ENCODE peak calls at places on chromosomes 11 and 22, in ten cellular contexts. Q is GM12891; H is memory B cell; Y is astrocyte of the spinal cord; R is fibroblast of mammary gland; G is tibial artery; F is left cardiac atrium; M is cardiac muscle cell; K is cardiac fibroblast; Z is stimulated activated CD4-positive, alpha-beta T cell treated with anti-CD3 and anti-CD28 coated beads, TNF-alpha, amount 100 ng/mL, for 1 hour. X is an unnamed sample.

GRCh38 chr22:17866621-17867020 is 92.4 kb upstream of the BID start:
- DNase-seq in H (no peak), Q (no peak), Y (no peak), R (no peak), G (no peak), M (no peak), F (no peak), K (no peak), Z (no peak), X (no peak)

GRCh38 chr11:122375687-122376399 is 259.8 kb upstream of the BLID start:
- DNase-seq in R (peak), Z (no peak), G (no peak), Q (no peak), H (no peak), F (no peak), Y (peak), M (no peak), K (no peak), X (peak)

GRCh38 chr11:40403321-40403720 is 1056.1 kb downstream of the LRRC4C start:
- DNase-seq in Q (no peak), M (no peak), G (no peak), Y (no peak), H (no peak), F (no peak), R (peak), Z (no peak), K (no peak), X (no peak)

GRCh38 chr11:85685131-85685819 is 720 bp downstream of the CCDC89 start:
- DNase-seq in M (peak), R (peak), H (no peak), G (no peak), F (no peak), Z (no peak), Q (no peak), K (peak), Y (no peak), X (no peak)

GRCh38 chr11:108902027-108902469 is 237.2 kb downstream of the DDX10 start:
- DNase-seq in G (no peak), H (no peak), Y (no peak), R (no peak), K (no peak), Z (no peak), F (no peak), Q (no peak), M (no peak), X (no peak)

GRCh38 chr11:118295834-118296454 is 8.6 kb upstream of the CD3E start:
- DNase-seq in H (no peak), Z (no peak), R (peak), K (peak), Y (peak), F (no peak), Q (no peak), G (no peak), M (peak), X (peak)

GRCh38 chr22:31579835-31580242 is 82.2 kb downstream of the PISD start:
- DNase-seq in H (no peak), Q (no peak), G (no peak), M (no peak), K (no peak), R (no peak), Z (no peak), Y (peak), F (no peak), X (no peak)

GRCh38 chr22:24937114-24937513 is 9.4 kb downstream of the LHFPL7 start:
- DNase-seq in G (no peak), Y (peak), M (peak), K (peak), Q (no peak), R (peak), H (no peak), Z (no peak), F (no peak), X (peak)

GRCh38 chr11:69086152-69086551 is 37.4 kb downstream of the TPCN2 start:
- DNase-seq in Z (no peak), K (no peak), Y (no peak), R (peak), Q (no peak), G (no peak), F (no peak), H (no peak), M (no peak), X (no peak)

GRCh38 chr11:93407777-93408401 is 77.3 kb downstream of the DEUP1 start:
- DNase-seq in F (no peak), Y (no peak), H (no peak), G (no peak), R (peak), Z (no peak), Q (no peak), M (no peak), K (peak), X (no peak)

GRCh38 chr11:67345949-67346819 is 7.2 kb downstream of the POLD4 start:
- DNase-seq in R (peak), Q (no peak), Z (no peak), G (no peak), M (peak), F (no peak), Y (peak), H (no peak), K (peak), X (peak)

GRCh38 chr22:18966748-18967147 is 30.7 kb upstream of the PRODH start:
- DNase-seq in Y (no peak), H (no peak), R (no peak), M (no peak), G (no peak), Z (no peak), Q (no peak), K (no peak), F (no peak), X (no peak)

GRCh38 chr11:68988486-68988885 is 7.7 kb upstream of the MRGPRD start:
- DNase-seq in K (no peak), H (no peak), M (no peak), Z (no peak), F (no peak), G (no peak), R (no peak), Q (no peak), Y (no peak), X (no peak)

GRCh38 chr22:38427940-38428339 is 27.1 kb downstream of the KCNJ4 start:
- DNase-seq in F (no peak), H (no peak), M (no peak), R (no peak), Q (no peak), Y (no peak), G (no peak), K (no peak), Z (no peak), X (no peak)

GRCh38 chr11:106379265-106379664 is 301.8 kb downstream of the AASDHPPT start:
- DNase-seq in F (no peak), Z (no peak), G (no peak), Y (no peak), H (no peak), K (no peak), Q (no peak), M (no peak), R (no peak), X (no peak)

GRCh38 chr11:75602916-75603315 is 40.9 kb downstream of the SERPINH1 start:
- DNase-seq in Z (no peak), H (no peak), Q (no peak), Y (peak), K (peak), R (no peak), F (no peak), M (no peak), G (no peak), X (peak)

GRCh38 chr22:36221799-36222751 is 17.3 kb downstream of the APOL2 start:
- DNase-seq in Z (peak), Q (no peak), G (no peak), K (peak), R (peak), F (no peak), M (peak), Y (peak), H (peak), X (no peak)

GRCh38 chr11:1640076-1640946 is 10.7 kb downstream of the KRTAP5-5 start:
- DNase-seq in Y (no peak), M (peak), H (peak), G (no peak), R (peak), F (no peak), K (peak), Q (peak), Z (no peak), X (no peak)

GRCh38 chr22:27583930-27584329 is 217.6 kb downstream of the MN1 start:
- DNase-seq in F (no peak), R (no peak), Q (no peak), Y (no peak), Z (no peak), M (no peak), G (no peak), K (no peak), H (no peak), X (no peak)

GRCh38 chr22:50157976-50158375 is 12.6 kb upstream of the PANX2 start:
- DNase-seq in Z (no peak), M (no peak), Q (no peak), Y (no peak), G (no peak), K (no peak), F (no peak), H (no peak), R (no peak), X (no peak)

GRCh38 chr11:130992788-130993187 is 76.5 kb upstream of the SNX19 start:
- DNase-seq in R (no peak), Y (no peak), G (no peak), H (no peak), Z (no peak), F (no peak), Q (no peak), K (no peak), M (no peak), X (no peak)

GRCh38 chr11:36507824-36508489 is 2.1 kb downstream of the TRAF6 start:
- DNase-seq in Z (no peak), F (no peak), G (peak), Q (no peak), Y (no peak), M (no peak), K (no peak), R (no peak), H (no peak), X (no peak)

GRCh38 chr22:20953668-20954500 is 13.2 kb upstream of the AIFM3 start:
- DNase-seq in H (no peak), R (peak), Y (no peak), Z (no peak), F (no peak), G (no peak), M (no peak), Q (no peak), K (peak), X (no peak)

GRCh38 chr11:114159802-114160588 is 100.5 kb downstream of the ZBTB16 start:
- DNase-seq in H (peak), M (peak), K (peak), G (peak), R (peak), Q (no peak), Z (peak), F (peak), Y (peak), X (peak)

GRCh38 chr22:30425616-30426394 is at the start of gene MTFP1:
- DNase-seq in G (peak), Q (peak), Y (peak), R (peak), M (peak), H (peak), Z (no peak), F (peak), K (peak), X (peak)

GRCh38 chr11:112880454-112880853 is 80.8 kb upstream of the NCAM1 start:
- DNase-seq in Y (no peak), H (no peak), Q (no peak), F (no peak), Z (no peak), K (no peak), G (no peak), M (no peak), R (no peak), X (no peak)

GRCh38 chr22:48442663-48443062 is 1385.0 kb downstream of the BRD1 start:
- DNase-seq in K (no peak), G (no peak), Y (no peak), R (no peak), M (no peak), H (no peak), F (no peak), Z (no peak), Q (no peak), X (no peak)

GRCh38 chr11:11862995-11863394 is 21.2 kb downstream of the USP47 start:
- DNase-seq in F (no peak), Q (no peak), G (no peak), M (no peak), H (no peak), Z (no peak), R (no peak), Y (no peak), K (no peak), X (no peak)

GRCh38 chr11:110296226-110297081 is at the start of gene RDX:
- DNase-seq in G (peak), Y (peak), F (peak), Q (peak), K (peak), Z (peak), M (peak), H (peak), R (peak), X (peak)

GRCh38 chr11:64675417-64676252 is 47.4 kb downstream of the NRXN2 start:
- DNase-seq in G (peak), Z (no peak), F (peak), K (peak), Q (no peak), Y (peak), H (no peak), M (peak), R (peak), X (peak)

GRCh38 chr11:79068356-79068755 is 372.5 kb downstream of the TENM4 start:
- DNase-seq in M (no peak), F (no peak), H (no peak), Y (no peak), K (no peak), Q (no peak), G (no peak), R (no peak), Z (no peak), X (no peak)

GRCh38 chr11:27291954-27292641 is 70.9 kb downstream of the CCDC34 start:
- DNase-seq in F (no peak), Q (no peak), Z (no peak), G (no peak), K (no peak), R (peak), Y (no peak), M (no peak), H (no peak), X (no peak)

GRCh38 chr11:119473226-119473625 is 50.3 kb upstream of the THY1 start:
- DNase-seq in F (no peak), Z (no peak), M (no peak), Q (no peak), R (no peak), H (no peak), Y (no peak), G (no peak), K (no peak), X (no peak)

GRCh38 chr11:103842191-103842590 is 194.2 kb upstream of the DDI1 start:
- DNase-seq in G (no peak), H (no peak), R (no peak), Z (no peak), M (no peak), F (peak), K (peak), Y (no peak), Q (no peak), X (no peak)

GRCh38 chr11:60363542-60364525 is 14.5 kb upstream of the MS4A7 start:
- DNase-seq in Y (peak), Z (peak), F (no peak), M (peak), Q (peak), K (peak), R (peak), H (peak), G (peak), X (peak)

GRCh38 chr22:44702479-44703219 is 645 bp downstream of the PRR5 start:
- DNase-seq in Z (no peak), Y (no peak), Q (no peak), F (no peak), M (peak), G (no peak), R (no peak), H (no peak), K (peak), X (peak)

GRCh38 chr11:83454674-83455073 is 168.5 kb upstream of the CCDC90B start:
- DNase-seq in R (no peak), Q (no peak), Y (no peak), F (no peak), G (no peak), Z (no peak), K (no peak), M (no peak), H (no peak), X (no peak)

GRCh38 chr11:57379732-57380131 is 1.2 kb downstream of the PRG3 start:
- DNase-seq in F (no peak), H (no peak), K (peak), Y (peak), R (peak), Z (no peak), Q (no peak), G (no peak), M (peak), X (no peak)